ENCODE peak calls at places on chromosomes 2 and 18, in five cellular contexts. C is prostate gland; J is heart left ventricle; K is CD8-positive, alpha-beta T cell; B is breast epithelium. O is an unnamed sample.

GRCh38 chr2:236794558-236794957 is 224.9 kb downstream of the ACKR3 start:
- DNase-seq in C (no peak), J (no peak), K (no peak), B (no peak), O (no peak)

GRCh38 chr2:127074936-127075335 is 32.0 kb downstream of the BIN1 start:
- DNase-seq in C (no peak), J (no peak), K (no peak), B (no peak), O (no peak)

GRCh38 chr2:11904029-11904428 is 157.6 kb downstream of the LPIN1 start:
- DNase-seq in C (no peak), J (no peak), K (no peak), B (no peak), O (no peak)

GRCh38 chr2:199466704-199467461 is 9.1 kb upstream of the SATB2 start:
- DNase-seq in C (no peak), J (no peak), K (no peak), B (no peak), O (no peak)

GRCh38 chr2:47145466-47145865 is 9.6 kb downstream of the STPG4 start:
- DNase-seq in C (no peak), J (no peak), K (no peak), B (no peak), O (no peak)

GRCh38 chr2:27249891-27250651 is 12.8 kb downstream of the SLC30A3 start:
- DNase-seq in C (peak), J (peak), K (peak), B (no peak), O (no peak)

GRCh38 chr18:811192-812122 is 585 bp downstream of the YES1 start:
- DNase-seq in C (peak), J (peak), K (no peak), B (peak), O (peak)

GRCh38 chr18:23593720-23594119 is 7.4 kb upstream of the NPC1 start:
- DNase-seq in C (no peak), J (no peak), K (no peak), B (no peak), O (peak)

GRCh38 chr18:43863180-43863579 is 585.9 kb upstream of the SYT4 start:
- DNase-seq in C (no peak), J (no peak), K (no peak), B (no peak), O (no peak)

GRCh38 chr2:240956161-240956934 is 42.1 kb upstream of the SNED1 start:
- DNase-seq in C (no peak), J (peak), K (no peak), B (peak), O (no peak)

GRCh38 chr2:113124181-113124961 is 3.0 kb upstream of the IL1RN start:
- DNase-seq in C (no peak), J (no peak), K (no peak), B (no peak), O (peak)

GRCh38 chr2:156021326-156022040 is 311.0 kb downstream of the NR4A2 start:
- DNase-seq in C (peak), J (no peak), K (no peak), B (no peak), O (peak)

GRCh38 chr18:21571763-21572162 is 28.7 kb downstream of the ESCO1 start:
- DNase-seq in C (no peak), J (no peak), K (no peak), B (no peak), O (no peak)

GRCh38 chr2:210584834-210585233 is 28.4 kb downstream of the CPS1 start:
- DNase-seq in C (no peak), J (no peak), K (no peak), B (no peak), O (peak)

GRCh38 chr18:47775961-47776360 is 154.5 kb downstream of the SMAD2 start:
- DNase-seq in C (no peak), J (no peak), K (no peak), B (no peak), O (no peak)

GRCh38 chr2:147506889-147507288 is 337.9 kb upstream of the ACVR2A start:
- DNase-seq in C (no peak), J (no peak), K (no peak), B (no peak), O (no peak)

GRCh38 chr2:649461-650342 is 27.5 kb downstream of the TMEM18 start:
- DNase-seq in C (no peak), J (no peak), K (no peak), B (no peak), O (no peak)

GRCh38 chr2:227378371-227378782 is 729 bp downstream of the TM4SF20 start:
- DNase-seq in C (no peak), J (no peak), K (no peak), B (no peak), O (peak)

GRCh38 chr2:202681688-202682205 is 47.0 kb downstream of the FAM117B start:
- DNase-seq in C (no peak), J (no peak), K (no peak), B (no peak), O (no peak)

DNA sequence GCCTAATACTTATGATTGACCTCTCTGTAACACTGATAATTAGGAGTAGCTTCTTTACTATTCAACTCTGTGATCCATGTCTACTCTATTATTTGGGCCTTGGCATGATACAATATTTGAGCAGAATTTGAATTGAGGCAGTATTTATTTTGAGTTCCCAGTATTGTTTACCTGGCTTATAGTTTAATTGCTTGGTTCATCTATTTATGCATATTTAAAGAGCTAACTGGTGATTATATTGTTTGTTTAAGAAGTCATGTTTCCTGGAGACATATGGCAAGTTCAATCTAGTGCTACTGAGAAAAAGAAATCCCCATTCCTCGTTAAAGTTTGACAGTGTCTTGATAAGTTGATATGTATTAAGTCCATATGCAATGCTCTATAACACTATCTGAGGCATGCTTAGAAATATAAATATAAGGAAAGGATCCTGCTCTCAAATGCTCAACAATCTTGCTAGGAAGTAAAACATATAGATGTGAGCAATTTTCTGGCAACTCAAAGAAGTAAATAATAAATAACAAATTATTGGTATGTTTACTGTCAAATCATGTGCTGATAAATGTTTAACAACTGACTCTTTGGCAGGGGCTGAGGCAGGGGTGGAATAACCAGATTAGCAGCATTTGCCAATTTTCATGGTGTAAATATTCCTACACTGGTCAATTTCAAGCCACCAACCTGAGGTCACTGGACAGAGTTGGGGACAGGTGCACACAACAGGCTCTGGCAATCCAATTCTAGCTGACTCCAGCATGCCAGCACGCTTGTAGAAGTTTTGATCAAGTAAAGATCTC is 430.2 kb upstream of the PIK3C3 start:
- DNase-seq in C (peak), J (no peak), K (no peak), B (no peak), O (no peak)
- TF ChIP-seq CTCF in C (no peak), J (no peak), K (no peak), B (no peak), O (no peak)

DNA sequence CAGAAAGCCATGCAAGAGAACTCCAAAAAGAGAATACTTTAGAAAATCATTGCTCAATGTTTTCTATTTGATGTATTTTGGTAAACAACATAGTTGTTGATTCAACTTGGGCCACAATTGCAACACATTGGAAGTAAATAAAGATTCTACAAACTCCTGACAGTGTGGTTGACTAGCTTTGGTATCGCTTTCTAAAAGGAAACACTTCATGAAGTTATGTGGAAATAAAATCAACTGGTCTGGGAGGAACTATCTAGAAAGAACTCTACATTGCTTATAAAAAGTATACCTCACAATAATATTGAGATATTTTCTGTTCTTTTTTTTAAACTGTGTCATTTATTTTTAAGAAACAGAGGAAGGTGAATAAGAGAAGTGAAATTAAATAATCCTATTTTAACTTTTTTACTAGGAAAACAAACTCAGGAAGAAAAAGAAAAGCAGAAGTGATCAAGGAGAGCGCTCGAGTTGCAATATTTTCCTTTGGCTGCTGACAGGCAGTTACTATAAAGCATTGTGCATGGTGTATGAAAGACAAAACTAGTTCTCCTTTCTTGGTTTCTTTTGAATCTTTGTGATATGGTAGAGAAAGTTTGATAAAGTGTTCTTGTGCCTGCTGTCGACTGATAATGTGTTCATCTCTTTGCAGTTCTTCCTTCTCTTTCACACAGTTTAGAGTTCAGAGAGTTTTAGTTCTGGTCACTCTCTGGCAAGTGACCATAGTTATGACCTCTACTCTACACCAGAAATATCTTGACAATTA is 3.0 kb downstream of the DHRS9 start:
- DNase-seq in C (no peak), J (no peak), K (no peak), B (no peak), O (no peak)
- H3K27ac ChIP-seq in C (no peak), J (no peak), K (no peak), B (no peak), O (no peak)

GRCh38 chr2:16047701-16048100 is 107.4 kb downstream of the MYCN start:
- DNase-seq in C (no peak), J (no peak), K (no peak), B (no peak), O (no peak)
- TF ChIP-seq CTCF in C (no peak), J (no peak), K (no peak), B (no peak), O (no peak)

GRCh38 chr18:42442661-42443060 is 487.6 kb downstream of the PIK3C3 start:
- DNase-seq in C (no peak), J (no peak), K (no peak), B (no peak), O (no peak)

GRCh38 chr18:42444349-42444748 is 489.3 kb downstream of the PIK3C3 start:
- DNase-seq in C (no peak), J (no peak), K (no peak), B (no peak), O (no peak)

GRCh38 chr18:42445359-42445758 is 490.3 kb downstream of the PIK3C3 start:
- DNase-seq in C (no peak), J (no peak), K (no peak), B (no peak), O (no peak)

GRCh38 chr18:42447688-42448087 is 492.7 kb downstream of the PIK3C3 start:
- DNase-seq in C (no peak), J (no peak), K (no peak), B (no peak), O (no peak)

DNA sequence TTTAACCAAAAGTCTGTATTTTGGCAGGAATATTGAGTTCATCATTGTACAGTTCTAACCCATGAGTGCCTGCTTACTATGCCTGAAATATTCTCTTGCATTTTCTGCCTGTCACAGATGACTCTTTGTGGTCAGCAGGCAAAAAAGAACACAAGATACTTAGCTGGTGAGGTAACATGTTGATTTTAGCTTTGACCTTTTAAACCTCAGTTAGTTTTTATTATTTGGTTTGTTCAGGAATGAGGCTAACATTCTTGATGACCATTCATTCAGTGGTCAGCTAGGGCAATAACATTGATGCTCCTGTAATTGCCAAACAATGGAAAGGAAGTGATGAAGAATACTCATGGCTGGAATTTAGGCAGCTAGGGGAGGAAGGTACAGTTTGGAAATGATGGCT is 491.2 kb downstream of the PIK3C3 start:
- DNase-seq in C (no peak), J (no peak), K (no peak), B (no peak), O (no peak)
- H3K27ac ChIP-seq in C (no peak), J (no peak), K (no peak), B (no peak), O (no peak)

GRCh38 chr2:10792660-10793400 is 19.8 kb downstream of the PDIA6 start:
- DNase-seq in C (no peak), J (no peak), K (no peak), B (no peak), O (no peak)
- TF ChIP-seq CTCF in C (no peak), J (no peak), K (no peak), B (no peak), O (no peak)

DNA sequence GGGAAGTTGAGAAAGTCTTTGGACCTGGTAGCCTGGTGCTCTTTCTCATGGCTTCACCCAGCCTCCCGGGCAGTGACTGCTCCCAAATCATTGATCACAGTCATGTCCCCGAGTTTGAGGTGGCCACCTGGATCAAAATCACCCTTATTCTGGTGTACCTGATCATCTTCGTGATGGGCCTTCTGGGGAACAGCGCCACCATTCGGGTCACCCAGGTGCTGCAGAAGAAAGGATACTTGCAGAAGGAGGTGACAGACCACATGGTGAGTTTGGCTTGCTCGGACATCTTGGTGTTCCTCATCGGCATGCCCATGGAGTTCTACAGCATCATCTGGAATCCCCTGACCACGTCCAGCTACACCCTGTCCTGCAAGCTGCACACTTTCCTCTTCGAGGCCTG is 391 bp downstream of the GPR39 start:
- DNase-seq in C (no peak), J (no peak), K (no peak), B (no peak), O (no peak)
- H3K27ac ChIP-seq in C (no peak), J (no peak), K (no peak), B (peak), O (peak)

DNA sequence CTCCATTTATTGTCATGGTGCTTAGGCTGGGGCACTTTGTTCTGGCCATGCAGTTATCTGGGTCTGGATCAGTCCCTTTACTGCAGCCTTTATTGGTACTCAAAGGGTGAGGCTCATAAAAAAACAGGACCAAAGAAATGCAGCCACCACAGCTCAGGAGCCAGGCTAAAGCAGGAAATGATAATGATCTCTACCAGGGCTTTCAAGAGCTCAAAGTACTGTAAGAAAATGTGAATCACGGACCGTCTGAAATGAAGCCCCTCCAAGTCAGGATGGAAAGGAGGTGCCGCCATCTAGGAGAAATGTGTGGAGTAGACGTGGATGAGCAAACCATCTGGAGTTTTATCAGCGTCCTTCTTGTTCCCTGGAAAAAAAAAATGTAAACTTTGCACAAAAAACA is 162.4 kb upstream of the ZNF516 start:
- DNase-seq in C (peak), J (no peak), K (no peak), B (no peak), O (no peak)
- TF ChIP-seq CTCF in C (no peak), J (no peak), K (no peak), B (no peak), O (no peak)

GRCh38 chr2:164314148-164314547 is 307.1 kb downstream of the GRB14 start:
- DNase-seq in C (peak), J (no peak), K (no peak), B (no peak), O (no peak)
- H3K27ac ChIP-seq in C (no peak), J (no peak), K (no peak), B (no peak), O (no peak)

GRCh38 chr18:24770625-24771024 is 310.2 kb downstream of the HRH4 start:
- DNase-seq in C (no peak), J (no peak), K (no peak), B (no peak), O (no peak)

GRCh38 chr18:24766376-24766775 is 305.9 kb downstream of the HRH4 start:
- DNase-seq in C (no peak), J (no peak), K (no peak), B (no peak), O (no peak)

GRCh38 chr18:24773101-24773500 is 312.7 kb downstream of the HRH4 start:
- DNase-seq in C (no peak), J (no peak), K (no peak), B (no peak), O (no peak)

DNA sequence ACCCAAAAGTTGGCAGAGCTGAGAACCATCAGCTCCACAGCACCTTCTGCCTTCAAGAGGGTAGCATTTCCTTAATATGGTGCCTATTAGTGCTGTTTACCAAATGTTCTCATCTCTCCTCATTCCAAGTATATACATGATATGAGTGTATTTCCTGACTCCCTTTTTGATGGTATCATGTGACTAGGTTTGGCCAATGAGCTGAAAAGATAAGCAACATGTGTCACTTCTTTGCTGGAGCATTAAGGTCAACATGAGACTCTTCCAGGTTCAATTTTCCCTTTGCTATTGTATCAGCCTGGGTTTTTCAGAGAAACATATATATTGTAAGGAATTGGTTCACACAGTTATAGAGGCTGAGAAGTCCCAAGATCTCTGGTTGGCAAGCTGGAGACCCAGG is 310.9 kb downstream of the HRH4 start:
- DNase-seq in C (no peak), J (no peak), K (no peak), B (no peak), O (no peak)
- TF ChIP-seq CTCF in C (no peak), J (no peak), K (no peak), B (no peak), O (no peak)

GRCh38 chr2:43302311-43303051 is 76.1 kb upstream of the ZFP36L2 start:
- DNase-seq in C (no peak), J (no peak), K (no peak), B (no peak), O (no peak)
- H3K27ac ChIP-seq in C (no peak), J (no peak), K (no peak), B (no peak), O (no peak)